ENCODE peak calls at places on chromosome 18, in eight cellular contexts. Y is endothelial cell; E is activated CD8-positive, alpha-beta T cell treated with anti-CD3 and anti-CD28 coated beads for 36 hours; A is psoas muscle; V is brain microvascular endothelial cell; S is uterus; T is ovary; L is A549. M is an unnamed sample.
A peak's percentile ranks its signal among the peaks of the same experiment; 100 is the strongest.

GRCh38 chr18:47809420-47809819 is 121.0 kb downstream of the SMAD2 start:
- DNase-seq in Y (no peak), E (no peak), A (no peak), V (no peak), S (no peak), T (no peak), L (no peak), M (no peak)

GRCh38 chr18:75377975-75378673 is 49.4 kb downstream of the SMIM21 start:
- DNase-seq in Y (no peak), E (no peak), A (no peak), V (no peak), S (no peak), T (no peak), L (no peak), M (peak; percentile 60)

GRCh38 chr18:12410121-12410520 is 2.4 kb downstream of the PRELID3A start:
- DNase-seq in Y (no peak), E (no peak), A (no peak), V (no peak), S (no peak), T (no peak), L (no peak), M (no peak)

GRCh38 chr18:54094474-54094873 is 130.0 kb downstream of the MBD2 start:
- DNase-seq in Y (no peak), E (no peak), A (no peak), V (no peak), S (no peak), T (no peak), L (no peak), M (no peak)

GRCh38 chr18:36314754-36315153 is 17.2 kb downstream of the FHOD3 start:
- DNase-seq in Y (no peak), E (no peak), A (no peak), V (peak; percentile 88), S (no peak), T (no peak), L (no peak), M (peak; percentile 75)

GRCh38 chr18:47561316-47561715 is 309.9 kb upstream of the SKOR2 start:
- DNase-seq in Y (no peak), E (no peak), A (no peak), V (no peak), S (no peak), T (no peak), L (no peak), M (no peak)

GRCh38 chr18:45876131-45876530 is 50.7 kb downstream of the SIGLEC15 start:
- DNase-seq in Y (no peak), E (no peak), A (no peak), V (no peak), S (no peak), T (no peak), L (no peak), M (no peak)

GRCh38 chr18:35578481-35578880 is 3.1 kb upstream of the GALNT1 start:
- DNase-seq in Y (no peak), E (no peak), A (no peak), V (no peak), S (no peak), T (no peak), L (no peak), M (no peak)

GRCh38 chr18:2537281-2537680 is 34.0 kb downstream of the METTL4 start:
- DNase-seq in Y (no peak), E (no peak), A (no peak), V (no peak), S (no peak), T (no peak), L (no peak), M (no peak)

GRCh38 chr18:54149078-54149697 is 75.3 kb downstream of the MBD2 start:
- DNase-seq in Y (no peak), E (peak; percentile 92), A (no peak), V (peak; percentile 96), S (no peak), T (no peak), L (peak; percentile 46), M (peak; percentile 85)

GRCh38 chr18:70468861-70469570 is 180.2 kb downstream of the SOCS6 start:
- DNase-seq in Y (no peak), E (no peak), A (no peak), V (no peak), S (no peak), T (no peak), L (no peak), M (no peak)

GRCh38 chr18:79851981-79852380 is 54.2 kb downstream of the KCNG2 start:
- DNase-seq in Y (no peak), E (no peak), A (no peak), V (no peak), S (no peak), T (no peak), L (no peak), M (no peak)

GRCh38 chr18:2471523-2471922 is 99.8 kb downstream of the METTL4 start:
- DNase-seq in Y (no peak), E (peak; percentile 7), A (no peak), V (no peak), S (no peak), T (no peak), L (no peak), M (no peak)

GRCh38 chr18:58102020-58102419 is 58.0 kb downstream of the NEDD4L start:
- DNase-seq in Y (no peak), E (no peak), A (no peak), V (no peak), S (no peak), T (no peak), L (no peak), M (no peak)

GRCh38 chr18:47151457-47151856 is 1.2 kb upstream of the HDHD2 start:
- DNase-seq in Y (no peak), E (no peak), A (no peak), V (no peak), S (no peak), T (no peak), L (no peak), M (no peak)

GRCh38 chr18:8696749-8697211 is 8.6 kb upstream of the MTCL1 start:
- DNase-seq in Y (peak; percentile 87), E (peak; percentile 81), A (peak; percentile 87), V (peak; percentile 57), S (peak; percentile 76), T (peak; percentile 84), L (peak; percentile 60), M (peak; percentile 82)

GRCh38 chr18:10476430-10476829 is 22.0 kb downstream of the APCDD1 start:
- DNase-seq in Y (no peak), E (no peak), A (no peak), V (no peak), S (no peak), T (no peak), L (no peak), M (peak; percentile 90)

GRCh38 chr18:35085450-35086032 is 44.3 kb downstream of the MAPRE2 start:
- DNase-seq in Y (no peak), E (no peak), A (no peak), V (no peak), S (no peak), T (no peak), L (no peak), M (no peak)

GRCh38 chr18:49839012-49839411 is 25.7 kb upstream of the ACAA2 start:
- DNase-seq in Y (no peak), E (no peak), A (no peak), V (peak; percentile 62), S (no peak), T (no peak), L (no peak), M (no peak)

GRCh38 chr18:31064130-31064529 is 21.6 kb upstream of the DSC3 start:
- DNase-seq in Y (no peak), E (peak; percentile 24), A (no peak), V (no peak), S (no peak), T (no peak), L (no peak), M (no peak)

GRCh38 chr18:39602112-39602511 is 2036.5 kb upstream of the CELF4 start:
- DNase-seq in Y (no peak), E (no peak), A (no peak), V (no peak), S (no peak), T (no peak), L (no peak), M (no peak)

GRCh38 chr18:77197073-77197472 is 52.6 kb upstream of the GALR1 start:
- DNase-seq in Y (no peak), E (no peak), A (no peak), V (no peak), S (no peak), T (no peak), L (no peak), M (no peak)
- TF ChIP-seq CTCF in Y (no peak), E (no peak), A (no peak), V (peak; percentile 37), S (no peak), T (no peak), L (no peak), M (no peak)

DNA sequence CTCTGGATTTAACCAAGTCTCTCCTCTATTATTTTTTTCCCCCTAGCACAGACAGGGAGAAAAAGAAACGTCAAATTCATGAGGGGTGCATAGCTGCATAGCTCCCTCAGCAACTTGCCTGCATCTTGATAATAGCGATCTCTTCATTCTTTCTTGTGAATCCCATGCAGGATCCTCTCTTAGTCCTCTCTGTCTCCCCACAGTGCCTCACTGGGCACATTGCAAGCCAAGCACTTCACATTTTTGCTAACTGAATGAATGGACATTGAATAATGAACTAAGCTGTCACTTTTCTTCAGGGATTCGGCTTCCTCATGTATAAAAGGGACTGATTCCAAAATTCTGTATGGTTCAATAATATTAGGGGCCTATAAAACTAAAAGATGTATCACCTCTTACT is 2.9 kb upstream of the EPB41L3 start:
- DNase-seq in Y (peak; percentile 41), E (no peak), A (no peak), V (peak; percentile 58), S (no peak), T (no peak), L (no peak), M (no peak)
- TF ChIP-seq CTCF in Y (no peak), E (no peak), A (no peak), V (peak; percentile 85), S (peak; percentile 20), T (no peak), L (no peak), M (peak; percentile 67)

DNA sequence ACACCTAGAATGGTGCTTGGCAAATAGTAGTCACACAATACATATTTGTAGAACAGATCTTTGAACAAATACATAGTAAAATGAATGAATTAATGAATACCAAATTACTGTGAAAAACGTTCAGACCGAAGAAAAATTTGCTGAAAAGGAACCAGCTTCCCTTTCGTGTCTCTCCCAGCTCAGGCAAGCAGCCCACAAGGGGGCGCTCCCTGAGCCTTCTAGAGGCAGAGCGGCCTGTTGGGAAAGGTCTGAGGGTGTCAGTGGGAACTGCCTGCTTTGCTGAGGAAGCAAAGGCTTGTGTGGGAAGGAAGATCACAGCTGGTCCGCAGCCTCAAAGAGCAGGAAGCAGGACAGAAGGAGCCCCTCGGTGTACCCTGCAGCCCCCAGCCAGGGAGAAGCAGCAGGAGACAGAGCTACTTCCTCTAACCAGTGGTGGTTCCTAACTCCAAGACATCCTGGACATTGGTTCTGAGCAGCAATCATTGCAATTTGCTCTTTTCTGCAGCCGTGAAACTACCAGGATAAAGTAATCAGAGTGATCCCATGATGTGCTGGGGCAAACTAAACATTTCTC is 231.1 kb downstream of the ANKRD30B start:
- DNase-seq in Y (peak; percentile 80), E (peak; percentile 44), A (no peak), V (no peak), S (no peak), T (no peak), L (no peak), M (no peak)
- TF ChIP-seq CTCF in Y (peak; percentile 43), E (peak; percentile 49), A (peak; percentile 16), V (peak; percentile 73), S (no peak), T (no peak), L (no peak), M (no peak)

DNA sequence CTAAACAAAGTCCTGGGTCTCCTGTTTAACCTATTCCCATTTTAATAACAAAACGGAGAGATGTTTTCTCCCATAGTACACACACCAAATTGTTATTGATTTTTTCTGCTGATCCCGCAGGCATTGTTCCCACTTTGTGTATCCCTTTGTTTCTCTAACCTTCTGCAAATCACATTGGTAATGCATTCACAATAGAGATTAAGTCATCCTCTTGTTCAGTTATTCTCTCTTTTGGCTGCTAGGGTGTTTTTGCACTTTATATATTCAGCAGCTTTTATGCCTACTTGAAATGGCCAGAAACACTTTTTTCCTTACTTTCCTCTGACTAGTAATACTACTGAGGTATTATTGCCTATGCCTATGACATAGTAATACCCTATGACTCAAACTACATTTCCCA is 1071.9 kb upstream of the CDH2 start:
- DNase-seq in Y (no peak), E (no peak), A (no peak), V (no peak), S (no peak), T (no peak), L (no peak), M (no peak)
- TF ChIP-seq CTCF in Y (no peak), E (no peak), A (no peak), V (no peak), S (no peak), T (no peak), L (no peak), M (no peak)

M was measured in foreskin fibroblast.